ENCODE peak calls at places on chromosomes 3 and 15, in five cellular contexts. One of them, this sample, is unnamed.

GRCh38 chr15:100734606-100735005 is 132.2 kb downstream of the ASB7 start:
- DNase-seq in A549: no peak
- DNase-seq in breast epithelium: peak; percentile 25
- DNase-seq in lower lobe of right lung: no peak
- DNase-seq in HepG2: no peak
- DNase-seq in this sample: no peak

GRCh38 chr3:190139365-190139764 is 18.7 kb upstream of the P3H2 start:
- DNase-seq in breast epithelium: no peak
- DNase-seq in lower lobe of right lung: no peak
- DNase-seq in A549: no peak
- DNase-seq in HepG2: no peak
- DNase-seq in this sample: no peak

GRCh38 chr3:48222616-48223513 is at the start of gene CAMP:
- DNase-seq in HepG2: peak; percentile 70
- DNase-seq in breast epithelium: peak; percentile 92
- DNase-seq in A549: peak; percentile 33
- DNase-seq in lower lobe of right lung: peak; percentile 93
- DNase-seq in this sample: peak; percentile 26

GRCh38 chr15:65212097-65212496 is 824 bp upstream of the CILP start:
- DNase-seq in breast epithelium: no peak
- DNase-seq in HepG2: peak; percentile 42
- DNase-seq in lower lobe of right lung: no peak
- DNase-seq in A549: peak; percentile 54
- DNase-seq in this sample: no peak

GRCh38 chr15:36024066-36024465 is 478.1 kb upstream of the DPH6 start:
- DNase-seq in A549: no peak
- DNase-seq in HepG2: no peak
- DNase-seq in breast epithelium: no peak
- DNase-seq in lower lobe of right lung: no peak
- DNase-seq in this sample: no peak

GRCh38 chr3:6147883-6148282 is 713.0 kb upstream of the GRM7 start:
- DNase-seq in breast epithelium: no peak
- DNase-seq in HepG2: no peak
- DNase-seq in A549: no peak
- DNase-seq in lower lobe of right lung: no peak
- DNase-seq in this sample: no peak

GRCh38 chr3:110667216-110667615 is 404.4 kb upstream of the NECTIN3 start:
- DNase-seq in HepG2: no peak
- DNase-seq in lower lobe of right lung: no peak
- DNase-seq in A549: no peak
- DNase-seq in breast epithelium: no peak
- DNase-seq in this sample: no peak

GRCh38 chr15:85137507-85138175 is 156.0 kb downstream of the PDE8A start:
- DNase-seq in lower lobe of right lung: no peak
- DNase-seq in A549: no peak
- DNase-seq in HepG2: no peak
- DNase-seq in breast epithelium: no peak
- DNase-seq in this sample: no peak

GRCh38 chr3:138197058-138197457 is 10.0 kb downstream of the ARMC8 start:
- DNase-seq in lower lobe of right lung: no peak
- DNase-seq in A549: no peak
- DNase-seq in HepG2: no peak
- DNase-seq in breast epithelium: no peak
- DNase-seq in this sample: no peak

GRCh38 chr3:46646700-46647099 is 34.4 kb downstream of the FAM240A start:
- DNase-seq in lower lobe of right lung: no peak
- DNase-seq in A549: no peak
- DNase-seq in HepG2: no peak
- DNase-seq in breast epithelium: no peak
- DNase-seq in this sample: no peak

GRCh38 chr15:85623648-85624047 is 171.1 kb downstream of the KLHL25 start:
- DNase-seq in breast epithelium: no peak
- DNase-seq in HepG2: no peak
- DNase-seq in lower lobe of right lung: no peak
- DNase-seq in A549: no peak
- DNase-seq in this sample: no peak

GRCh38 chr15:66649235-66649984 is 52.6 kb upstream of the SMAD6 start:
- DNase-seq in A549: no peak
- DNase-seq in lower lobe of right lung: no peak
- DNase-seq in breast epithelium: no peak
- DNase-seq in HepG2: no peak
- DNase-seq in this sample: no peak

GRCh38 chr15:25899870-25900269 is 36.7 kb upstream of the ATP10A start:
- DNase-seq in breast epithelium: no peak
- DNase-seq in HepG2: no peak
- DNase-seq in A549: no peak
- DNase-seq in lower lobe of right lung: no peak
- DNase-seq in this sample: no peak

GRCh38 chr3:68808563-68808962 is 123.8 kb downstream of the TAFA4 start:
- DNase-seq in breast epithelium: no peak
- DNase-seq in HepG2: no peak
- DNase-seq in A549: no peak
- DNase-seq in lower lobe of right lung: no peak
- DNase-seq in this sample: no peak

GRCh38 chr3:195117978-195118581 is 152.9 kb downstream of the XXYLT1 start:
- DNase-seq in HepG2: no peak
- DNase-seq in breast epithelium: no peak
- DNase-seq in lower lobe of right lung: no peak
- DNase-seq in A549: no peak
- DNase-seq in this sample: peak; percentile 59

GRCh38 chr3:147369671-147370123 is 36.6 kb downstream of the ZIC4 start:
- DNase-seq in lower lobe of right lung: no peak
- DNase-seq in breast epithelium: no peak
- DNase-seq in A549: no peak
- DNase-seq in HepG2: no peak
- DNase-seq in this sample: no peak

GRCh38 chr3:14256561-14257342 is 78.1 kb downstream of the LSM3 start:
- DNase-seq in breast epithelium: no peak
- DNase-seq in HepG2: no peak
- DNase-seq in lower lobe of right lung: no peak
- DNase-seq in A549: no peak
- DNase-seq in this sample: peak; percentile 64

GRCh38 chr15:33960160-33960559 is 8.1 kb upstream of the CHRM5 start:
- DNase-seq in HepG2: no peak
- DNase-seq in breast epithelium: no peak
- DNase-seq in lower lobe of right lung: no peak
- DNase-seq in A549: no peak
- DNase-seq in this sample: no peak

GRCh38 chr15:78162038-78162437 is 12.9 kb downstream of the IDH3A start:
- DNase-seq in breast epithelium: no peak
- DNase-seq in HepG2: no peak
- DNase-seq in lower lobe of right lung: no peak
- DNase-seq in A549: no peak
- DNase-seq in this sample: no peak

GRCh38 chr15:95874625-95875024 is 455.9 kb upstream of the NR2F2 start:
- DNase-seq in HepG2: no peak
- DNase-seq in lower lobe of right lung: no peak
- DNase-seq in breast epithelium: no peak
- DNase-seq in A549: no peak
- DNase-seq in this sample: no peak

GRCh38 chr15:98715401-98715800 is 67.1 kb downstream of the IGF1R start:
- DNase-seq in A549: no peak
- DNase-seq in HepG2: no peak
- DNase-seq in lower lobe of right lung: no peak
- DNase-seq in breast epithelium: no peak
- DNase-seq in this sample: no peak

GRCh38 chr3:15064299-15064834 is 748 bp downstream of the MRPS25 start:
- DNase-seq in HepG2: no peak
- DNase-seq in A549: peak; percentile 20
- DNase-seq in breast epithelium: no peak
- DNase-seq in lower lobe of right lung: no peak
- DNase-seq in this sample: no peak

GRCh38 chr3:171365489-171365888 is 94.7 kb downstream of the TNIK start:
- DNase-seq in HepG2: no peak
- DNase-seq in breast epithelium: no peak
- DNase-seq in A549: no peak
- DNase-seq in lower lobe of right lung: no peak
- DNase-seq in this sample: no peak

GRCh38 chr3:129240436-129240835 is 9.0 kb upstream of the COPG1 start:
- DNase-seq in lower lobe of right lung: no peak
- DNase-seq in HepG2: no peak
- DNase-seq in breast epithelium: no peak
- DNase-seq in A549: no peak
- DNase-seq in this sample: no peak

GRCh38 chr3:148903022-148903442 is 37.9 kb downstream of the CPA3 start:
- DNase-seq in lower lobe of right lung: no peak
- DNase-seq in A549: no peak
- DNase-seq in HepG2: no peak
- DNase-seq in breast epithelium: no peak
- DNase-seq in this sample: no peak

GRCh38 chr3:123310741-123311140 is 109.0 kb downstream of the SEC22A start:
- DNase-seq in lower lobe of right lung: peak; percentile 7
- DNase-seq in breast epithelium: no peak
- DNase-seq in HepG2: no peak
- DNase-seq in A549: peak; percentile 35
- DNase-seq in this sample: no peak

GRCh38 chr3:42694366-42694765 is 8.2 kb downstream of the HHATL start:
- DNase-seq in breast epithelium: no peak
- DNase-seq in HepG2: no peak
- DNase-seq in A549: no peak
- DNase-seq in lower lobe of right lung: no peak
- DNase-seq in this sample: no peak

GRCh38 chr3:4720316-4721075 is 227.3 kb downstream of the ITPR1 start:
- DNase-seq in A549: peak; percentile 86
- DNase-seq in HepG2: peak; percentile 75
- DNase-seq in lower lobe of right lung: no peak
- DNase-seq in breast epithelium: peak; percentile 71
- DNase-seq in this sample: no peak

GRCh38 chr3:171311784-171312183 is 148.4 kb downstream of the TNIK start:
- DNase-seq in A549: no peak
- DNase-seq in lower lobe of right lung: no peak
- DNase-seq in breast epithelium: no peak
- DNase-seq in HepG2: no peak
- DNase-seq in this sample: no peak

GRCh38 chr3:9976736-9977709 is 9.6 kb downstream of the EMC3 start:
- DNase-seq in lower lobe of right lung: peak; percentile 78
- DNase-seq in breast epithelium: peak; percentile 69
- DNase-seq in A549: peak; percentile 93
- DNase-seq in HepG2: peak; percentile 86
- DNase-seq in this sample: no peak

GRCh38 chr3:157865449-157865862 is 240.8 kb downstream of the SHOX2 start:
- DNase-seq in lower lobe of right lung: peak; percentile 48
- DNase-seq in breast epithelium: no peak
- DNase-seq in HepG2: peak; percentile 2
- DNase-seq in A549: peak; percentile 30
- DNase-seq in this sample: no peak

GRCh38 chr3:39971450-39972081 is 162.2 kb downstream of the MYRIP start:
- DNase-seq in breast epithelium: no peak
- DNase-seq in lower lobe of right lung: no peak
- DNase-seq in HepG2: no peak
- DNase-seq in A549: no peak
- DNase-seq in this sample: no peak

GRCh38 chr15:67380921-67381320 is 126.3 kb downstream of the IQCH start:
- DNase-seq in breast epithelium: no peak
- DNase-seq in HepG2: no peak
- DNase-seq in lower lobe of right lung: no peak
- DNase-seq in A549: no peak
- DNase-seq in this sample: no peak

GRCh38 chr3:30693470-30694120 is 87.2 kb downstream of the TGFBR2 start:
- DNase-seq in lower lobe of right lung: no peak
- DNase-seq in breast epithelium: no peak
- DNase-seq in A549: peak; percentile 77
- DNase-seq in HepG2: peak; percentile 62
- DNase-seq in this sample: peak; percentile 61

GRCh38 chr3:21672303-21672702 is 78.7 kb downstream of the ZNF385D start:
- DNase-seq in breast epithelium: no peak
- DNase-seq in A549: no peak
- DNase-seq in lower lobe of right lung: no peak
- DNase-seq in HepG2: no peak
- DNase-seq in this sample: no peak

GRCh38 chr3:135802171-135802570 is 163.4 kb upstream of the PPP2R3A start:
- DNase-seq in lower lobe of right lung: no peak
- DNase-seq in A549: no peak
- DNase-seq in HepG2: no peak
- DNase-seq in breast epithelium: no peak
- DNase-seq in this sample: peak; percentile 49

DNA sequence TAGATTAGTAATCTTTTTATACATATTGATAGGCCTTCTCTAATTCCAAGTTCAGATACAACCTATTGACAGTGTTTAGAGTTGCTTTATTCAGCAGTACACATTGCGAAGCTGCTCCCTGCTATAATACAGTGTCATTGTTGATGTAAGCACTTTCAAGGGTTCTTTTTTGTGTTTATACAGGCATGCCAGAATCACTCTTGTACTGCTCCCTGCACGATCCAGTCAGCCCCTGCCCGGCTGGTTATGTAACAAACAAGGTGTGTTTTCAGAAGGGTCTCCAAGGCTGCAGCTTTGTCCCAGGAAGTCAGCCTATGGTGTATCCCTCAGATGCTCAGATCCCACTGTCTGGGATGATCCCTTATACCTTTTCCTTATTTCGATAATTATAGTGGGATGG is 11.3 kb downstream of the QTRT2 start:
- DNase-seq in HepG2: no peak
- DNase-seq in lower lobe of right lung: no peak
- DNase-seq in breast epithelium: no peak
- DNase-seq in A549: no peak
- DNase-seq in this sample: no peak
- TF ChIP-seq CTCF in HepG2: no peak
- TF ChIP-seq CTCF in lower lobe of right lung: no peak
- TF ChIP-seq CTCF in breast epithelium: no peak
- TF ChIP-seq CTCF in A549: no peak
- TF ChIP-seq CTCF in this sample: no peak

GRCh38 chr15:74395319-74396145 is 28.1 kb upstream of the CYP11A1 start:
- DNase-seq in HepG2: no peak
- DNase-seq in lower lobe of right lung: no peak
- DNase-seq in A549: no peak
- DNase-seq in breast epithelium: no peak
- DNase-seq in this sample: no peak
- H3K4me1 ChIP-seq in HepG2: peaks cover 44% of the 10 kb centered on the region
- H3K4me1 ChIP-seq in lower lobe of right lung: peaks cover 10% of the 10 kb centered on the region
- H3K4me1 ChIP-seq in A549: peaks cover 22% of the 10 kb centered on the region
- H3K4me1 ChIP-seq in breast epithelium: no peaks in the 10 kb centered on the region
- H3K4me1 ChIP-seq in this sample: no peaks in the 10 kb centered on the region

GRCh38 chr3:71062037-71062919 is 521.2 kb downstream of the FOXP1 start:
- DNase-seq in HepG2: no peak
- DNase-seq in breast epithelium: no peak
- DNase-seq in lower lobe of right lung: no peak
- DNase-seq in A549: no peak
- DNase-seq in this sample: no peak
- H3K4me3 ChIP-seq in HepG2: peak overlapping the region; percentile 70
- H3K4me3 ChIP-seq in breast epithelium: peak overlapping the region; percentile 70
- H3K4me3 ChIP-seq in lower lobe of right lung: peak overlapping the region; percentile 65
- H3K4me3 ChIP-seq in A549: no peak overlapping the region
- H3K4me3 ChIP-seq in this sample: no peak overlapping the region

GRCh38 chr3:141452045-141452444 is 34.8 kb upstream of the RASA2 start:
- DNase-seq in A549: peak; percentile 82
- DNase-seq in lower lobe of right lung: no peak
- DNase-seq in breast epithelium: no peak
- DNase-seq in HepG2: peak; percentile 59
- DNase-seq in this sample: peak; percentile 67
- TF ChIP-seq CTCF in A549: peak; percentile 84
- TF ChIP-seq CTCF in lower lobe of right lung: peak; percentile 64
- TF ChIP-seq CTCF in breast epithelium: no peak
- TF ChIP-seq CTCF in HepG2: peak; percentile 84
- TF ChIP-seq CTCF in this sample: peak; percentile 15

This sample was measured in mucosa of descending colon.